ENCODE peak calls at places on chromosome 16, in four cellular contexts. One of them, this sample, is unnamed.

GRCh38 chr16:84332975-84333684 is 35.2 kb upstream of the ATP2C2 start:
- DNase-seq in GM12891: no peak
- DNase-seq in body of pancreas: peak
- DNase-seq in heart left ventricle: no peak
- DNase-seq in this sample: no peak

GRCh38 chr16:4525634-4526277 is 12.8 kb downstream of the CDIP1 start:
- DNase-seq in GM12891: no peak
- DNase-seq in body of pancreas: no peak
- DNase-seq in heart left ventricle: no peak
- DNase-seq in this sample: no peak

GRCh38 chr16:705748-706188 is at the start of gene FBXL16:
- DNase-seq in GM12891: no peak
- DNase-seq in body of pancreas: no peak
- DNase-seq in heart left ventricle: no peak
- DNase-seq in this sample: peak

GRCh38 chr16:85750827-85751641 is at the start of gene C16orf74:
- DNase-seq in GM12891: peak
- DNase-seq in body of pancreas: peak
- DNase-seq in heart left ventricle: peak
- DNase-seq in this sample: peak

GRCh38 chr16:14418795-14419225 is 211.2 kb downstream of the PARN start:
- DNase-seq in GM12891: no peak
- DNase-seq in body of pancreas: peak
- DNase-seq in heart left ventricle: no peak
- DNase-seq in this sample: no peak

GRCh38 chr16:2912330-2913199 is 834 bp downstream of the FLYWCH1 start:
- DNase-seq in GM12891: no peak
- DNase-seq in body of pancreas: peak
- DNase-seq in heart left ventricle: peak
- DNase-seq in this sample: no peak

GRCh38 chr16:3580271-3580670 is 3.1 kb upstream of the NLRC3 start:
- DNase-seq in GM12891: no peak
- DNase-seq in body of pancreas: no peak
- DNase-seq in heart left ventricle: no peak
- DNase-seq in this sample: no peak

GRCh38 chr16:24337013-24337412 is 80.9 kb downstream of the CACNG3 start:
- DNase-seq in GM12891: no peak
- DNase-seq in body of pancreas: no peak
- DNase-seq in heart left ventricle: no peak
- DNase-seq in this sample: no peak

GRCh38 chr16:72844225-72844920 is 203.6 kb downstream of the ZFHX3 start:
- DNase-seq in GM12891: no peak
- DNase-seq in body of pancreas: no peak
- DNase-seq in heart left ventricle: no peak
- DNase-seq in this sample: no peak

GRCh38 chr16:47143677-47144558 is at the start of gene NETO2:
- DNase-seq in GM12891: peak
- DNase-seq in body of pancreas: peak
- DNase-seq in heart left ventricle: peak
- DNase-seq in this sample: no peak

GRCh38 chr16:78654929-78655328 is 555.5 kb downstream of the WWOX start:
- DNase-seq in GM12891: no peak
- DNase-seq in body of pancreas: peak
- DNase-seq in heart left ventricle: no peak
- DNase-seq in this sample: no peak

GRCh38 chr16:728131-728889 is 1.4 kb downstream of the HAGHL start:
- DNase-seq in GM12891: peak
- DNase-seq in body of pancreas: peak
- DNase-seq in heart left ventricle: peak
- DNase-seq in this sample: peak

GRCh38 chr16:27724491-27724878 is 174.5 kb downstream of the KATNIP start:
- DNase-seq in GM12891: no peak
- DNase-seq in body of pancreas: peak
- DNase-seq in heart left ventricle: no peak
- DNase-seq in this sample: no peak

GRCh38 chr16:85365120-85365519 is 248.0 kb upstream of the GSE1 start:
- DNase-seq in GM12891: no peak
- DNase-seq in body of pancreas: no peak
- DNase-seq in heart left ventricle: no peak
- DNase-seq in this sample: no peak

GRCh38 chr16:4361033-4361943 is 10.2 kb upstream of the PAM16 start:
- DNase-seq in GM12891: no peak
- DNase-seq in body of pancreas: no peak
- DNase-seq in heart left ventricle: no peak
- DNase-seq in this sample: no peak

GRCh38 chr16:81544691-81545365 is 100.2 kb downstream of the CMIP start:
- DNase-seq in GM12891: no peak
- DNase-seq in body of pancreas: no peak
- DNase-seq in heart left ventricle: no peak
- DNase-seq in this sample: no peak

GRCh38 chr16:9843424-9844013 is 338.7 kb downstream of the GRIN2A start:
- DNase-seq in GM12891: no peak
- DNase-seq in body of pancreas: no peak
- DNase-seq in heart left ventricle: no peak
- DNase-seq in this sample: no peak

GRCh38 chr16:85491798-85492616 is 121.1 kb upstream of the GSE1 start:
- DNase-seq in GM12891: no peak
- DNase-seq in body of pancreas: peak
- DNase-seq in heart left ventricle: peak
- DNase-seq in this sample: no peak

GRCh38 chr16:82761858-82762257 is 135.1 kb downstream of the CDH13 start:
- DNase-seq in GM12891: no peak
- DNase-seq in body of pancreas: no peak
- DNase-seq in heart left ventricle: no peak
- DNase-seq in this sample: no peak

GRCh38 chr16:4512473-4512872 is 26.1 kb downstream of the CDIP1 start:
- DNase-seq in GM12891: no peak
- DNase-seq in body of pancreas: no peak
- DNase-seq in heart left ventricle: no peak
- DNase-seq in this sample: no peak

GRCh38 chr16:46768809-46769208 is 20.7 kb upstream of the MYLK3 start:
- DNase-seq in GM12891: no peak
- DNase-seq in body of pancreas: no peak
- DNase-seq in heart left ventricle: no peak
- DNase-seq in this sample: no peak

GRCh38 chr16:89602273-89602951 is 11.0 kb upstream of the DPEP1 start:
- DNase-seq in GM12891: no peak
- DNase-seq in body of pancreas: no peak
- DNase-seq in heart left ventricle: peak
- DNase-seq in this sample: peak

GRCh38 chr16:75244225-75244792 is 7.1 kb downstream of the BCAR1 start:
- DNase-seq in GM12891: no peak
- DNase-seq in body of pancreas: no peak
- DNase-seq in heart left ventricle: peak
- DNase-seq in this sample: no peak
- TF ChIP-seq POLR2A in GM12891: no peak
- TF ChIP-seq POLR2A in body of pancreas: no peak
- TF ChIP-seq POLR2A in heart left ventricle: no peak
- TF ChIP-seq POLR2A in this sample: no peak

DNA sequence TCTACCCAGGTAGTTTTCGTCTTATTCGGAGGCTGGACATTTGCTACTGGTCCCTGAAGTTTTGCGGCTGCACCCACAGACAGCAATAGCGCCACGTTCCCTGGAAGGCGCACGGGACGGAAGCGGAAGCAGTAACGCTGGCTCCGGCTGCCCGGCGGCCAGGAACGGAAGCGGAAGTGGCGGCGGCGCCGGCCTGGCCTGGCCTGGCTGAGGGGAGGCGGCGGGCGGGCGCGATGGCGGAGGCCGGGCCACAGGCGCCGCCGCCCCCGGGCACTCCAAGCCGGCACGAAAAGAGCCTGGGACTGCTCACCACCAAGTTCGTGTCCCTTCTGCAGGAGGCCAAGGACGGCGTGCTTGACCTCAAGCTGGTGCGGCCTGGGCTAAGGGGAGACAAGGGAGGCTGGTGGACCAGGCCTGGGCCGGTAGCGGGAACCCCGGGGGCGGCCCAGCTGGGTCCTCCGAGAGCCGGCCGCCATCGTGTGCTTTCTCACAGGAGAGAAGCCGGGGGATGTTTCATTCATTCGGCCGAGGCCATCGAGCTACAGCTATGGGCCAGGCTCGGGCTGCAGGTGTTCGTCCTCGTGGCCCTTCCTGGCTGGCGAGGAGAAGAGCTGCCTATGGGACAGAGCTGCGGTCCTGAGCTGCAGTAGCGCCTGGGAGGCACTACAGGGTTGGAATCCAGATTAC is at the start of gene E2F4:
- DNase-seq in GM12891: peak
- DNase-seq in body of pancreas: peak
- DNase-seq in heart left ventricle: peak
- DNase-seq in this sample: peak
- TF ChIP-seq POLR2A in GM12891: peak
- TF ChIP-seq POLR2A in body of pancreas: peak
- TF ChIP-seq POLR2A in heart left ventricle: no peak
- TF ChIP-seq POLR2A in this sample: peak

GRCh38 chr16:56203052-56203451 is 11.8 kb downstream of the GNAO1 start:
- DNase-seq in GM12891: no peak
- DNase-seq in body of pancreas: no peak
- DNase-seq in heart left ventricle: no peak
- DNase-seq in this sample: peak
- TF ChIP-seq POLR2A in GM12891: no peak
- TF ChIP-seq POLR2A in body of pancreas: no peak
- TF ChIP-seq POLR2A in heart left ventricle: no peak
- TF ChIP-seq POLR2A in this sample: no peak

DNA sequence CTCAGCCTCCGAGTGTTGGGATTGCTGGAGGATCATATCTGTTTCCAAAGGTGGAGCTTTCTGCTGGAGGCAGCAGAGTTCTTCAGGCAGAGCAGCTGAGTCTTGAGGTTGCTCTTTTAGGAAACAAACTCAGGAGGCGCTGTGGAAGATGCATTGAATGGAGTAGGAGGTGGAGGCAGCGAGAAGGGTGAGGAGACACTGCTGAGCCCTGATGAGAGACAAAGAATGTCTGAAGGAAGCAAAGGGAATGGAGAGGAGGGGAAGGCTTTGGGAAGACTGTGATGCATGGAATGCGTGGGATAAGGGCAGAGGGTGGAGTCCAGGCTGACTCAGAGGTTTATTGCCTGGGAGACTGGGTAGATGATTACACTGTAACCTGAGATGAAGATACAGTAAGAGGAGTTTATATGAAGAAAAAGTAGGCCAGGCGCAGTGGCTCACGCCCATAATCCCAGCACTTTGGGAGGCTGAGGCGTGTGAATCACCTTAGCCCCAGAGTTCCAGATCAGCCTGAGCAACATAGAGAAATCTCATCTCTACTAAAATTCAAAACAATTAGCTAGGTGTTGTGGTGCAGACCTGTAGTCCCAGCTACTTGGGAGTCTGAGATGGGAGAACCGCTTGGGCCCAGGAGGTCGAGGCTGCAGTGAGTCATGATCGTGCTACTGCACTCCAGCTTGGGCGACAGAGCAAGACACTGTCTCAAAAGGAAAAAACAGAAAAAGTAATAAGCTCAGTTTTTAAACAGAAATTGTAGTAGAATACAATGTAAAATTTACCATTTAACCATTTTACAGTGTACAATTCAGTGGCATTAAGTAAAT is 17.8 kb upstream of the TMEM219 start:
- DNase-seq in GM12891: no peak
- DNase-seq in body of pancreas: peak
- DNase-seq in heart left ventricle: no peak
- DNase-seq in this sample: peak
- TF ChIP-seq POLR2A in GM12891: no peak
- TF ChIP-seq POLR2A in body of pancreas: peak
- TF ChIP-seq POLR2A in heart left ventricle: no peak
- TF ChIP-seq POLR2A in this sample: no peak

GRCh38 chr16:69311533-69312388 is 611 bp downstream of the VPS4A start:
- DNase-seq in GM12891: peak
- DNase-seq in body of pancreas: peak
- DNase-seq in heart left ventricle: peak
- DNase-seq in this sample: peak

GRCh38 chr16:69310479-69311114 is 553 bp upstream of the VPS4A start:
- DNase-seq in GM12891: no peak
- DNase-seq in body of pancreas: no peak
- DNase-seq in heart left ventricle: no peak
- DNase-seq in this sample: no peak

GRCh38 chr16:69313469-69313868 is 2.3 kb downstream of the VPS4A start:
- DNase-seq in GM12891: no peak
- DNase-seq in body of pancreas: no peak
- DNase-seq in heart left ventricle: no peak
- DNase-seq in this sample: no peak

GRCh38 chr16:69309316-69309715 is 1.8 kb upstream of the VPS4A start:
- DNase-seq in GM12891: no peak
- DNase-seq in body of pancreas: no peak
- DNase-seq in heart left ventricle: no peak
- DNase-seq in this sample: no peak

DNA sequence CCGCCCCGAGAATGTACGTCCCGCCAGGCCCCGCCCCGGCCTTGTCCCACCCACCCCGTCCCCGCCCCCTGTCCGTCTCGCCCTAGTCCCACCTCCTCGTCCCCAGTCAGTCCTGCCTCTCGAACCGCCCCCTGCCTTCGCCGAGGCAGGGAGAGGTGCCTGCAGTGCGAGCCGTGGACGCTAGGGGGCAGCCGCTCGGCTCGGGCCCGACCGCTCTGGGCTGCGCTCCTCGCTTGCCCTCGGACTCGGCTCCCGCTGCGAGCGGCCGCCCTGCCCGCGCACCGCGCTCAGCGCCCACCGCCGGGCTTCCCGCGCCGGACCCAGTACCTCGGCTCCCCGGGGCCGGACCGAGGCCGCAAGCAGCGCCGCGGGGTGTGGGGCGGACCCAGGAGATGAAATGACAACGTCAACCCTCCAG is at the start of gene VPS4A:
- DNase-seq in GM12891: peak
- DNase-seq in body of pancreas: peak
- DNase-seq in heart left ventricle: peak
- DNase-seq in this sample: peak
- TF ChIP-seq POLR2A in GM12891: no peak
- TF ChIP-seq POLR2A in body of pancreas: peak
- TF ChIP-seq POLR2A in heart left ventricle: no peak
- TF ChIP-seq POLR2A in this sample: peak

GRCh38 chr16:10961231-10961630 is 16.9 kb downstream of the CLEC16A start:
- DNase-seq in GM12891: no peak
- DNase-seq in body of pancreas: no peak
- DNase-seq in heart left ventricle: no peak
- DNase-seq in this sample: peak
- TF ChIP-seq POLR2A in GM12891: no peak
- TF ChIP-seq POLR2A in body of pancreas: no peak
- TF ChIP-seq POLR2A in heart left ventricle: no peak
- TF ChIP-seq POLR2A in this sample: no peak